ENCODE peak calls at places on chromosome 16, in six cellular contexts. S, A, E, I, H and R are unnamed samples.

GRCh38 chr16:19926449-19927390 is 42.1 kb upstream of the GPRC5B start:
- DNase-seq in S (no peak), A (peak), E (peak), I (no peak), H (no peak), R (peak)

GRCh38 chr16:19502395-19503131 is 19.3 kb downstream of the GDE1 start:
- DNase-seq in S (peak), A (peak), E (peak), I (peak), H (peak), R (peak)

GRCh38 chr16:20331635-20332034 is 4.3 kb upstream of the GP2 start:
- DNase-seq in S (no peak), A (no peak), E (no peak), I (no peak), H (no peak), R (no peak)

GRCh38 chr16:85510203-85510602 is 102.9 kb upstream of the GSE1 start:
- DNase-seq in S (no peak), A (no peak), E (no peak), I (no peak), H (no peak), R (no peak)

GRCh38 chr16:49521706-49522325 is 148.2 kb downstream of the C16orf78 start:
- DNase-seq in S (no peak), A (no peak), E (no peak), I (no peak), H (no peak), R (no peak)

GRCh38 chr16:11530171-11530940 is 56.4 kb downstream of the LITAF start:
- DNase-seq in S (no peak), A (peak), E (no peak), I (no peak), H (no peak), R (no peak)

GRCh38 chr16:46573008-46573833 is 48.0 kb downstream of the SHCBP1 start:
- DNase-seq in S (no peak), A (no peak), E (peak), I (no peak), H (no peak), R (peak)

GRCh38 chr16:27204232-27204915 is 1.0 kb downstream of the KDM8 start:
- DNase-seq in S (no peak), A (no peak), E (no peak), I (peak), H (no peak), R (no peak)

GRCh38 chr16:12172343-12172742 is 195.8 kb downstream of the SNX29 start:
- DNase-seq in S (no peak), A (no peak), E (no peak), I (no peak), H (no peak), R (no peak)

GRCh38 chr16:638034-638543 is 2.0 kb upstream of the METTL26 start:
- DNase-seq in S (no peak), A (no peak), E (no peak), I (no peak), H (no peak), R (no peak)

GRCh38 chr16:73179671-73180370 is 131.9 kb upstream of the ZFHX3 start:
- DNase-seq in S (no peak), A (no peak), E (peak), I (no peak), H (no peak), R (no peak)

GRCh38 chr16:1221628-1222552 is 3.2 kb downstream of the TPSG1 start:
- DNase-seq in S (no peak), A (no peak), E (no peak), I (no peak), H (no peak), R (no peak)

GRCh38 chr16:55843105-55843395 is 10.2 kb upstream of the CES1 start:
- DNase-seq in S (no peak), A (no peak), E (no peak), I (no peak), H (no peak), R (no peak)

GRCh38 chr16:88503374-88503770 is 50.3 kb downstream of the ZFPM1 start:
- DNase-seq in S (no peak), A (peak), E (no peak), I (no peak), H (no peak), R (peak)

GRCh38 chr16:65010136-65010535 is 111.7 kb downstream of the CDH11 start:
- DNase-seq in S (no peak), A (no peak), E (no peak), I (no peak), H (no peak), R (no peak)

GRCh38 chr16:15770107-15770506 is 86.7 kb downstream of the MYH11 start:
- DNase-seq in S (no peak), A (peak), E (no peak), I (no peak), H (no peak), R (peak)

GRCh38 chr16:16009396-16009795 is 60.0 kb downstream of the ABCC1 start:
- DNase-seq in S (no peak), A (no peak), E (no peak), I (peak), H (no peak), R (no peak)

GRCh38 chr16:1643521-1643920 is 31.4 kb downstream of the CRAMP1 start:
- DNase-seq in S (no peak), A (no peak), E (no peak), I (no peak), H (no peak), R (no peak)

GRCh38 chr16:68003031-68003430 is 3.7 kb upstream of the DPEP2 start:
- DNase-seq in S (no peak), A (no peak), E (no peak), I (no peak), H (no peak), R (peak)

GRCh38 chr16:2033057-2033911 is 6.6 kb downstream of the NHERF2 start:
- DNase-seq in S (no peak), A (peak), E (peak), I (no peak), H (no peak), R (peak)

GRCh38 chr16:61471737-61472136 is 564.5 kb downstream of the CDH8 start:
- DNase-seq in S (no peak), A (no peak), E (no peak), I (no peak), H (no peak), R (no peak)

GRCh38 chr16:23155445-23156049 is 6.3 kb upstream of the USP31 start:
- DNase-seq in S (no peak), A (no peak), E (peak), I (peak), H (no peak), R (no peak)

GRCh38 chr16:27401768-27402568 is at the start of gene IL21R:
- DNase-seq in S (peak), A (no peak), E (peak), I (peak), H (no peak), R (peak)

GRCh38 chr16:64534180-64534780 is 587.6 kb downstream of the CDH11 start:
- DNase-seq in S (no peak), A (no peak), E (no peak), I (no peak), H (no peak), R (no peak)

GRCh38 chr16:28273511-28273910 is 18.8 kb upstream of the SBK1 start:
- DNase-seq in S (no peak), A (no peak), E (no peak), I (no peak), H (no peak), R (no peak)

GRCh38 chr16:68644715-68645493 is at the start of gene CDH3:
- DNase-seq in S (no peak), A (no peak), E (no peak), I (no peak), H (no peak), R (no peak)

GRCh38 chr16:1152651-1153259 is at the start of gene CACNA1H:
- DNase-seq in S (peak), A (no peak), E (no peak), I (no peak), H (no peak), R (no peak)

GRCh38 chr16:22075776-22076175 is 16.6 kb upstream of the VWA3A start:
- DNase-seq in S (no peak), A (no peak), E (no peak), I (no peak), H (no peak), R (no peak)

GRCh38 chr16:12144355-12144754 is 167.8 kb downstream of the SNX29 start:
- DNase-seq in S (no peak), A (no peak), E (no peak), I (no peak), H (no peak), R (no peak)

GRCh38 chr16:88968589-88969280 is 8.3 kb downstream of the CBFA2T3 start:
- DNase-seq in S (no peak), A (no peak), E (no peak), I (peak), H (no peak), R (no peak)

GRCh38 chr16:3173892-3174617 is 13.9 kb upstream of the OR1F1 start:
- DNase-seq in S (no peak), A (no peak), E (no peak), I (peak), H (no peak), R (no peak)
- TF ChIP-seq CTCF in S (no peak), A (peak), E (peak), I (peak), H (no peak), R (peak)

DNA sequence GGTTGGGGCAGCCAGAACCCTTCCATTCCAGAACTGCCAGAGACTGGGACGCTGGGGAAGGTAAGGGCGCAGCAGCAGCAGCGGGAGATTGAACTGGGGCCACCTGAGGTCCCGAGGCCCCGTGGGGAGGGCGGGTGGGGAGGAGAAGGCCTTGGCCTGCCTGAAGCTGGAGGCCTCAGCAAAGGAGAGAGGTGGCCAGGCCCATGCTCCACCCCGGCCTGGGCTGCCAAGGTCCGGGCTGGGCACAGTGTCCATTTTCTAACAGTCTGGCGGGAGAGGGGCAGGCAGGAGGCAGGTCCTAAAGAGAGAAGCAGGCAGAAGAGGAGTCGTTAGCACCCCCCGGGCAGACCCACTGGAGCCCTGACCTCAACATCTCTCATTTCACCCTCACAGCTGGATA is 1.1 kb upstream of the GDPD3 start:
- DNase-seq in S (no peak), A (no peak), E (no peak), I (no peak), H (no peak), R (no peak)
- H3K27ac ChIP-seq in S (peak), A (no peak), E (no peak), I (no peak), H (no peak), R (no peak)

GRCh38 chr16:51149721-51150158 is 1.3 kb downstream of the SALL1 start:
- DNase-seq in S (no peak), A (no peak), E (no peak), I (no peak), H (no peak), R (no peak)

GRCh38 chr16:51149251-51149661 is 1.8 kb downstream of the SALL1 start:
- DNase-seq in S (no peak), A (no peak), E (no peak), I (no peak), H (no peak), R (no peak)

GRCh38 chr16:51150894-51151320 is at the start of gene SALL1:
- DNase-seq in S (no peak), A (no peak), E (peak), I (no peak), H (no peak), R (no peak)

GRCh38 chr16:51151435-51151950 is 423 bp upstream of the SALL1 start:
- DNase-seq in S (no peak), A (no peak), E (peak), I (no peak), H (no peak), R (no peak)

DNA sequence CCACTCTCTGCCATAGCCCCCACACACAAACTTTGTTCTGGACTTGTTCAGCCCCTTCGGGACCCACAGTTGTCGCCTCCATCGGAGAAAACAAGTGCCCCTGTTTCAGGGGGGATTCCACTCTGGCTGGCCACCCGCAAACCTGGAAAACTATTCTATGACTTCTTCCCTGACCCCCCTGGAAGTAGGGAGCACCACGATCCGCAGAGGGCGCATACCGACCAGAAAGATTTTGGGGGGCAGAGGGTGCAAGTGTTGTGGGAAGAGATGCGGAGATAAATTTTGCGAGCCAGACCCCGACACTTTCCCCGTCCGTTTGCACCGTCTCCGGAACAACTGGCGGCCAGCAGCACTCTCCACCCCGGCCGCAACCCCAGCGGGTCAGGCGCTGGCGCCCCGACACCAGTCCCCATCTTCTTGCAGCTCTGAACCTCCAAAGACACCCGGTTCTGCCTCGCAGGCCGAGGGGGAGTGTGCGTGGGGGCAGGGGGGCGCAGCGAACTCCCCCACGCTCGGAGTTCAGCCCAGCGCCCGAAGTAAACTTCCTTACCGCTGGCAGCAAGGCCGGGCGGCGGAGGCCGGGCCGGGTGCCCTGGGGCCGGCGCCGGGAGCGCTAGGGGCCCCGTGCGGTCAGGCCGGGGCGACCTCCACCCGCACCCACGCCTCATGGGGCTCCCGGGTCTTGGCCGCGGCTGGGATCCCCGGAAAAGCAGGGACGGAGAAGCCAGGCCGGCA is 744 bp downstream of the SALL1 start:
- DNase-seq in S (no peak), A (no peak), E (no peak), I (no peak), H (no peak), R (no peak)
- TF ChIP-seq CTCF in S (no peak), A (no peak), E (no peak), I (no peak), H (no peak), R (no peak)

GRCh38 chr16:86576591-86577313 is 1.6 kb upstream of the FOXL1 start:
- DNase-seq in S (no peak), A (no peak), E (peak), I (no peak), H (no peak), R (peak)

GRCh38 chr16:86579268-86580062 is 1.1 kb downstream of the FOXL1 start:
- DNase-seq in S (no peak), A (no peak), E (no peak), I (no peak), H (no peak), R (no peak)

GRCh38 chr16:86577314-86577971 is 906 bp upstream of the FOXL1 start:
- DNase-seq in S (no peak), A (peak), E (peak), I (no peak), H (no peak), R (no peak)

GRCh38 chr16:86578499-86579267 is at the start of gene FOXL1:
- DNase-seq in S (no peak), A (no peak), E (no peak), I (no peak), H (no peak), R (peak)

DNA sequence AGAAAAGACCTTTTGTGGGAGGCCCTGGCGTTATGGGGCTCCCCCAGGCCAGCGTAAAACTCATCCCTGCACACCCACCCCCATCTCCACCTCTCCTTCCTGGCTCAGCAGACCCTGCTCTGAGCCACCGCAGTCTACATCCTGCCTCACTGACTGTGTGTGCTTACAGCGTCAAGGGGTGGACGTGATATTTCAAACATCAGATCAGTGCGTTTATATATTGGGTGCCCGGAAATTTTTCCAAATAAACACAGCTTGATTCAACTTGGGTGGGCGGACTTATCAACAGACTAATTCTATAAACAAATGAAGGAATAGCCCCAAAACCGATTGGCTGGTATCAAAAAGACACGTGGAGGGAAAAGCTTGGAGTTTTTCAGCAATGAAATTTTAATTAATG is 293 bp upstream of the FOXL1 start:
- DNase-seq in S (no peak), A (peak), E (peak), I (no peak), H (no peak), R (peak)
- H3K27ac ChIP-seq in S (no peak), A (peak), E (peak), I (no peak), H (no peak), R (peak)

GRCh38 chr16:29736112-29736511 is 9.7 kb downstream of the C16orf54 start:
- DNase-seq in S (no peak), A (no peak), E (no peak), I (no peak), H (no peak), R (no peak)
- TF ChIP-seq CTCF in S (no peak), A (peak), E (no peak), I (peak), H (no peak), R (peak)

GRCh38 chr16:82049484-82049883 is 14.4 kb downstream of the HSD17B2 start:
- DNase-seq in S (no peak), A (no peak), E (no peak), I (no peak), H (peak), R (no peak)
- H3K27ac ChIP-seq in S (no peak), A (no peak), E (no peak), I (no peak), H (peak), R (no peak)

GRCh38 chr16:29674188-29674587 is 4.8 kb upstream of the QPRT start:
- DNase-seq in S (no peak), A (no peak), E (peak), I (no peak), H (no peak), R (no peak)
- TF ChIP-seq CTCF in S (no peak), A (no peak), E (no peak), I (no peak), H (no peak), R (no peak)